ENCODE peak calls at places on chromosomes 12 and 14, in eight cellular contexts. Q is right cardiac atrium, T is HepG2, A is suprapubic skin, M is right atrium auricular region, S is lower lobe of right lung, V is NT2/D1, N is Peyer's patch. F is an unnamed sample.

GRCh38 chr14:65257405-65257804 is 155.1 kb upstream of the MAX start:
- DNase-seq in Q (no peak), T (no peak), A (no peak), M (no peak), S (no peak), V (no peak), N (no peak), F (no peak)

GRCh38 chr12:105289114-105289904 is 41.2 kb upstream of the C12orf75 start:
- DNase-seq in Q (no peak), T (peak; percentile 21), A (no peak), M (no peak), S (no peak), V (no peak), N (no peak), F (no peak)

GRCh38 chr14:61466249-61466904 is 145.0 kb downstream of the PRKCH start:
- DNase-seq in Q (peak; percentile 93), T (peak; percentile 69), A (no peak), M (peak; percentile 91), S (no peak), V (peak; percentile 32), N (no peak), F (no peak)

GRCh38 chr14:91113829-91114078 is at the start of gene DGLUCY:
- DNase-seq in Q (peak; percentile 93), T (no peak), A (no peak), M (no peak), S (peak; percentile 88), V (no peak), N (no peak), F (no peak)

GRCh38 chr12:88834226-88834625 is 254.0 kb upstream of the KITLG start:
- DNase-seq in Q (no peak), T (no peak), A (no peak), M (no peak), S (no peak), V (no peak), N (no peak), F (no peak)

GRCh38 chr14:59481407-59482119 is 2.6 kb downstream of the L3HYPDH start:
- DNase-seq in Q (no peak), T (peak; percentile 18), A (no peak), M (no peak), S (no peak), V (no peak), N (no peak), F (no peak)

GRCh38 chr14:25444381-25444780 is 394.4 kb upstream of the STXBP6 start:
- DNase-seq in Q (no peak), T (no peak), A (no peak), M (no peak), S (no peak), V (no peak), N (no peak), F (no peak)

GRCh38 chr12:116455540-116456306 is 103.5 kb upstream of the MAP1LC3B2 start:
- DNase-seq in Q (peak; percentile 84), T (no peak), A (peak; percentile 87), M (peak; percentile 93), S (no peak), V (no peak), N (peak; percentile 70), F (no peak)

GRCh38 chr12:22282283-22282682 is 52.2 kb downstream of the ST8SIA1 start:
- DNase-seq in Q (no peak), T (no peak), A (no peak), M (no peak), S (no peak), V (no peak), N (no peak), F (no peak)

GRCh38 chr12:130714591-130715149 is 1.4 kb downstream of the RIMBP2 start:
- DNase-seq in Q (no peak), T (no peak), A (no peak), M (no peak), S (no peak), V (no peak), N (no peak), F (no peak)

GRCh38 chr12:130712346-130713065 is 3.6 kb downstream of the RIMBP2 start:
- DNase-seq in Q (no peak), T (no peak), A (no peak), M (no peak), S (no peak), V (no peak), N (no peak), F (no peak)

GRCh38 chr12:130715150-130715995 is 726 bp downstream of the RIMBP2 start:
- DNase-seq in Q (no peak), T (no peak), A (no peak), M (no peak), S (no peak), V (no peak), N (no peak), F (no peak)

GRCh38 chr12:130714091-130714590 is 2.0 kb downstream of the RIMBP2 start:
- DNase-seq in Q (no peak), T (no peak), A (no peak), M (no peak), S (no peak), V (no peak), N (no peak), F (no peak)

GRCh38 chr12:130713581-130713991 is 2.5 kb downstream of the RIMBP2 start:
- DNase-seq in Q (no peak), T (no peak), A (no peak), M (no peak), S (no peak), V (no peak), N (no peak), F (no peak)
- H3K4me3 ChIP-seq in Q (no peak overlapping the region), T (no peak overlapping the region), A (peak overlapping the region; percentile 50), M (peak overlapping the region; percentile 35), S (peak overlapping the region; percentile 43), V (no peak overlapping the region), N (no peak overlapping the region), F (no peak overlapping the region)

GRCh38 chr12:121781751-121782615 is 11.5 kb downstream of the RHOF start:
- DNase-seq in Q (peak; percentile 73), T (peak; percentile 68), A (no peak), M (no peak), S (no peak), V (no peak), N (no peak), F (no peak)

GRCh38 chr12:121779422-121779895 is 14.0 kb downstream of the RHOF start:
- DNase-seq in Q (no peak), T (no peak), A (no peak), M (no peak), S (no peak), V (no peak), N (no peak), F (no peak)

GRCh38 chr12:121782616-121782966 is 10.9 kb downstream of the RHOF start:
- DNase-seq in Q (no peak), T (no peak), A (no peak), M (no peak), S (no peak), V (no peak), N (no peak), F (no peak)

GRCh38 chr12:121778567-121779421 is 14.7 kb downstream of the RHOF start:
- DNase-seq in Q (no peak), T (no peak), A (no peak), M (no peak), S (no peak), V (no peak), N (no peak), F (no peak)

GRCh38 chr12:121780429-121780828 is 13.1 kb downstream of the RHOF start:
- DNase-seq in Q (no peak), T (no peak), A (no peak), M (no peak), S (no peak), V (no peak), N (no peak), F (no peak)
- H3K4me1 ChIP-seq in Q (no peaks in the 10 kb centered on the region), T (peaks cover 31% of the 10 kb centered on the region), A (peaks cover 22% of the 10 kb centered on the region), M (peaks cover 22% of the 10 kb centered on the region), S (peaks cover 34% of the 10 kb centered on the region), V (peaks cover 36% of the 10 kb centered on the region), N (peaks cover 28% of the 10 kb centered on the region), F (peaks cover 5% of the 10 kb centered on the region)

GRCh38 chr12:51238510-51239334 is at the start of gene DAZAP2:
- DNase-seq in Q (peak; percentile 99), T (peak; percentile 88), A (peak; percentile 97), M (peak; percentile 96), S (peak; percentile 98), V (peak; percentile 95), N (peak; percentile 98), F (peak; percentile 98)
- H3K4me3 ChIP-seq in Q (peak within 1 kb of the TSS; percentile 99), T (peak within 1 kb of the TSS; percentile 100), A (peak within 1 kb of the TSS; percentile 92), M (peak within 1 kb of the TSS; percentile 96), S (peak within 1 kb of the TSS; percentile 96), V (peak within 1 kb of the TSS; percentile 100), N (peak within 1 kb of the TSS; percentile 100), F (peak within 1 kb of the TSS; percentile 75)

DNA sequence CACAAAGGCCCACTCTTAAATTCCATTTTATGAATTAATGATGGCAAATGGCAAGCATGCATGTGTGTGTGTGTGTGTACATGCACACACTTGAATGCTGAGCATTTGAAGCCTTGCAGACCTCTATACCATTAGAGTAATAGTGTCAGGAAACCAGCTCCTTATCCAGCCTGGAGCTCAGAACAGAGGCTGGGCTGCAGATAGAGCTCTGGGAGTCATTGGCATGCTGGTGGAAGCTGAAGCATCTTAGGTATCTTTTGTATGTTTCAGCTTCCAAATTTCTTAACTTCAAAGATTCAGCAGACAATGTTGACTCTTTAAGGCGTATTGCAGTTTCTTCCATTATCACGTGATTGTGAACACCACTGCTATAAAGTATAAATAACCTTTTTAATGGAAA is 192.9 kb upstream of the ARHGAP5 start:
- DNase-seq in Q (no peak), T (no peak), A (no peak), M (no peak), S (no peak), V (no peak), N (no peak), F (no peak)
- H3K4me1 ChIP-seq in Q (peaks cover under 1% of the 10 kb centered on the region), T (no peaks in the 10 kb centered on the region), A (no peaks in the 10 kb centered on the region), M (no peaks in the 10 kb centered on the region), S (no peaks in the 10 kb centered on the region), V (no peaks in the 10 kb centered on the region), N (no peaks in the 10 kb centered on the region), F (peaks cover 4% of the 10 kb centered on the region)

DNA sequence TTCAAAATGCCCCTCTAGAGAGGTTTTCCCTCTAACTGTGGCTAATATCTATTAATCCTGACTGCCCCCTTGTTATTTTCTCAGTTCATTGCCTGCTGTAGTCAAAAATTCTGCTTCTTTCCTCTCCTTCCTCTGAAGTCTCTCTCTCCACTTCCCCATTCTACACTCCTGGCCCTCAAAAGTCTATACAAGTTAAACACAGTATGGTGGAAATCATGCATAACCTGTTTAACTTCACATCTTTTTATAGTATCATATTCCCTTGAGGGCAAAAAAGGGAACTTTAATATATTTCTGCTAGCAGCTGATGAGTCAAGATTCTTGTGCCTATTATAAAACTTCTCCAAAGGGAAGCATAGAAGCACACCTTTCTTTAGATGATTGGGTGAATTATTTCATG is 16.7 kb downstream of the GRIP1 start:
- DNase-seq in Q (no peak), T (no peak), A (no peak), M (no peak), S (no peak), V (no peak), N (no peak), F (no peak)
- H3K4me3 ChIP-seq in Q (no peak overlapping the region), T (no peak overlapping the region), A (no peak overlapping the region), M (no peak overlapping the region), S (no peak overlapping the region), V (no peak overlapping the region), N (no peak overlapping the region), F (no peak overlapping the region)

GRCh38 chr14:99569725-99570541 is 34.1 kb downstream of the CCDC85C start:
- DNase-seq in Q (no peak), T (no peak), A (no peak), M (no peak), S (no peak), V (no peak), N (no peak), F (no peak)
- H3K4me1 ChIP-seq in Q (peaks cover 30% of the 10 kb centered on the region), T (peaks cover 100% of the 10 kb centered on the region), A (peaks cover 49% of the 10 kb centered on the region), M (peaks cover 100% of the 10 kb centered on the region), S (peaks cover 80% of the 10 kb centered on the region), V (peaks cover 32% of the 10 kb centered on the region), N (peaks cover 5% of the 10 kb centered on the region), F (peaks cover 51% of the 10 kb centered on the region)

F was measured in Caco-2.